ENCODE peak calls at places on chromosome 7, in ten cellular contexts. One of them, this sample, is unnamed.

GRCh38 chr7:103101543-103101942 is 26.6 kb downstream of the ARMC10 start:
- DNase-seq in fibroblast of the aortic adventitia: no peak
- DNase-seq in RWPE1: no peak
- DNase-seq in tibial artery: no peak
- DNase-seq in neural progenitor cell: no peak
- DNase-seq in mucosa of descending colon: no peak
- DNase-seq in fibroblast of pulmonary artery: no peak
- DNase-seq in AG04450: no peak
- DNase-seq in GM10248: no peak
- DNase-seq in coronary artery: no peak
- DNase-seq in this sample: no peak

GRCh38 chr7:19920705-19921104 is 147.3 kb upstream of the TMEM196 start:
- DNase-seq in RWPE1: no peak
- DNase-seq in fibroblast of the aortic adventitia: no peak
- DNase-seq in fibroblast of pulmonary artery: no peak
- DNase-seq in tibial artery: no peak
- DNase-seq in coronary artery: no peak
- DNase-seq in AG04450: no peak
- DNase-seq in mucosa of descending colon: no peak
- DNase-seq in neural progenitor cell: no peak
- DNase-seq in GM10248: no peak
- DNase-seq in this sample: no peak

GRCh38 chr7:135088566-135088965 is 59.3 kb upstream of the TMEM140 start:
- DNase-seq in coronary artery: no peak
- DNase-seq in neural progenitor cell: no peak
- DNase-seq in GM10248: no peak
- DNase-seq in fibroblast of the aortic adventitia: no peak
- DNase-seq in mucosa of descending colon: no peak
- DNase-seq in tibial artery: no peak
- DNase-seq in fibroblast of pulmonary artery: no peak
- DNase-seq in RWPE1: no peak
- DNase-seq in AG04450: no peak
- DNase-seq in this sample: no peak

GRCh38 chr7:77770316-77770715 is 27.9 kb downstream of the TMEM60 start:
- DNase-seq in AG04450: no peak
- DNase-seq in neural progenitor cell: no peak
- DNase-seq in fibroblast of the aortic adventitia: no peak
- DNase-seq in tibial artery: no peak
- DNase-seq in RWPE1: no peak
- DNase-seq in coronary artery: no peak
- DNase-seq in mucosa of descending colon: no peak
- DNase-seq in fibroblast of pulmonary artery: no peak
- DNase-seq in GM10248: no peak
- DNase-seq in this sample: no peak

GRCh38 chr7:76220185-76221057 is 18.7 kb downstream of the SRRM3 start:
- DNase-seq in tibial artery: no peak
- DNase-seq in mucosa of descending colon: no peak
- DNase-seq in GM10248: no peak
- DNase-seq in neural progenitor cell: peak
- DNase-seq in fibroblast of pulmonary artery: peak
- DNase-seq in RWPE1: no peak
- DNase-seq in fibroblast of the aortic adventitia: peak
- DNase-seq in AG04450: no peak
- DNase-seq in coronary artery: no peak
- DNase-seq in this sample: peak

GRCh38 chr7:157411580-157411979 is 74.8 kb downstream of the DNAJB6 start:
- DNase-seq in RWPE1: peak
- DNase-seq in GM10248: no peak
- DNase-seq in mucosa of descending colon: peak
- DNase-seq in AG04450: no peak
- DNase-seq in coronary artery: no peak
- DNase-seq in fibroblast of the aortic adventitia: no peak
- DNase-seq in fibroblast of pulmonary artery: no peak
- DNase-seq in neural progenitor cell: no peak
- DNase-seq in tibial artery: no peak
- DNase-seq in this sample: no peak

GRCh38 chr7:28225581-28225980 is 45.0 kb upstream of the JAZF1 start:
- DNase-seq in GM10248: no peak
- DNase-seq in fibroblast of pulmonary artery: no peak
- DNase-seq in RWPE1: no peak
- DNase-seq in coronary artery: no peak
- DNase-seq in tibial artery: no peak
- DNase-seq in AG04450: no peak
- DNase-seq in neural progenitor cell: no peak
- DNase-seq in mucosa of descending colon: no peak
- DNase-seq in fibroblast of the aortic adventitia: no peak
- DNase-seq in this sample: no peak

GRCh38 chr7:74542558-74543117 is 88.9 kb downstream of the GTF2IRD1 start:
- DNase-seq in tibial artery: no peak
- DNase-seq in AG04450: no peak
- DNase-seq in GM10248: no peak
- DNase-seq in fibroblast of the aortic adventitia: no peak
- DNase-seq in coronary artery: no peak
- DNase-seq in RWPE1: peak
- DNase-seq in mucosa of descending colon: peak
- DNase-seq in fibroblast of pulmonary artery: peak
- DNase-seq in neural progenitor cell: no peak
- DNase-seq in this sample: no peak

GRCh38 chr7:1895664-1896515 is 225.8 kb downstream of the ELFN1 start:
- DNase-seq in mucosa of descending colon: no peak
- DNase-seq in tibial artery: no peak
- DNase-seq in fibroblast of pulmonary artery: no peak
- DNase-seq in neural progenitor cell: no peak
- DNase-seq in GM10248: no peak
- DNase-seq in coronary artery: no peak
- DNase-seq in fibroblast of the aortic adventitia: no peak
- DNase-seq in RWPE1: no peak
- DNase-seq in AG04450: no peak
- DNase-seq in this sample: no peak

GRCh38 chr7:1669486-1669951 is 558 bp upstream of the ELFN1 start:
- DNase-seq in neural progenitor cell: no peak
- DNase-seq in AG04450: no peak
- DNase-seq in GM10248: peak
- DNase-seq in mucosa of descending colon: peak
- DNase-seq in tibial artery: peak
- DNase-seq in fibroblast of pulmonary artery: no peak
- DNase-seq in fibroblast of the aortic adventitia: no peak
- DNase-seq in RWPE1: no peak
- DNase-seq in coronary artery: peak
- DNase-seq in this sample: no peak

GRCh38 chr7:106009511-106010226 is 46.6 kb downstream of the CDHR3 start:
- DNase-seq in fibroblast of the aortic adventitia: peak
- DNase-seq in neural progenitor cell: peak
- DNase-seq in fibroblast of pulmonary artery: peak
- DNase-seq in GM10248: peak
- DNase-seq in coronary artery: peak
- DNase-seq in RWPE1: peak
- DNase-seq in mucosa of descending colon: peak
- DNase-seq in AG04450: peak
- DNase-seq in tibial artery: peak
- DNase-seq in this sample: peak

DNA sequence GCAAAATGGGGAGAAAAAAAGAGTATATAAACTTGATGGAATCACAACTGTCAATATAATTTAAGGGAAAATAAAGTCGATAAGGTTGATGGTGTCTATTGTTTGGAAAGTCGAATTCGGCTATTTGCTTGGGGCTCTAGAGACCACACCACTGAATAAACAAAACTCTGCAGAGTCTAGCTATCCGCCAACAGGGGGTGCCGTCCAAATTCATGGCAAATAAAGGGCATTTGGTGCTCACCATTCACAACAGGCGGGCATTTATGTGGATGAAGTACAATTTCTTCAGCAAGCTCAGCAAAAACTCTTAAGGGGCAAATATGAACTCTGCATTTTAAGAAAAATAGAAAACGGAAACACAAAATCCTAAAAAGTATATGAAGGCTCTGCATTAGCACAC is 23.3 kb downstream of the CD36 start:
- DNase-seq in GM10248: no peak
- DNase-seq in AG04450: no peak
- DNase-seq in RWPE1: no peak
- DNase-seq in coronary artery: no peak
- DNase-seq in fibroblast of pulmonary artery: peak
- DNase-seq in neural progenitor cell: peak
- DNase-seq in mucosa of descending colon: no peak
- DNase-seq in tibial artery: no peak
- DNase-seq in fibroblast of the aortic adventitia: no peak
- DNase-seq in this sample: no peak
- TF ChIP-seq CTCF in GM10248: no peak
- TF ChIP-seq CTCF in AG04450: peak
- TF ChIP-seq CTCF in RWPE1: no peak
- TF ChIP-seq CTCF in coronary artery: no peak
- TF ChIP-seq CTCF in fibroblast of pulmonary artery: peak
- TF ChIP-seq CTCF in neural progenitor cell: peak
- TF ChIP-seq CTCF in mucosa of descending colon: no peak
- TF ChIP-seq CTCF in tibial artery: no peak
- TF ChIP-seq CTCF in fibroblast of the aortic adventitia: peak
- TF ChIP-seq CTCF in this sample: peak

GRCh38 chr7:70579397-70580097 is 552.4 kb upstream of the GALNT17 start:
- DNase-seq in GM10248: no peak
- DNase-seq in fibroblast of pulmonary artery: no peak
- DNase-seq in RWPE1: no peak
- DNase-seq in fibroblast of the aortic adventitia: no peak
- DNase-seq in mucosa of descending colon: no peak
- DNase-seq in tibial artery: no peak
- DNase-seq in AG04450: no peak
- DNase-seq in neural progenitor cell: no peak
- DNase-seq in coronary artery: no peak
- DNase-seq in this sample: no peak

GRCh38 chr7:70574970-70575799 is 556.8 kb upstream of the GALNT17 start:
- DNase-seq in fibroblast of pulmonary artery: no peak
- DNase-seq in GM10248: no peak
- DNase-seq in RWPE1: peak
- DNase-seq in mucosa of descending colon: no peak
- DNase-seq in neural progenitor cell: peak
- DNase-seq in tibial artery: no peak
- DNase-seq in AG04450: no peak
- DNase-seq in fibroblast of the aortic adventitia: no peak
- DNase-seq in coronary artery: no peak
- DNase-seq in this sample: no peak

GRCh38 chr7:70580161-70580560 is 551.8 kb upstream of the GALNT17 start:
- DNase-seq in fibroblast of pulmonary artery: no peak
- DNase-seq in tibial artery: no peak
- DNase-seq in AG04450: no peak
- DNase-seq in GM10248: no peak
- DNase-seq in coronary artery: no peak
- DNase-seq in RWPE1: no peak
- DNase-seq in fibroblast of the aortic adventitia: no peak
- DNase-seq in mucosa of descending colon: no peak
- DNase-seq in neural progenitor cell: no peak
- DNase-seq in this sample: no peak

GRCh38 chr7:70574314-70574713 is 557.6 kb upstream of the GALNT17 start:
- DNase-seq in coronary artery: no peak
- DNase-seq in fibroblast of the aortic adventitia: no peak
- DNase-seq in RWPE1: no peak
- DNase-seq in neural progenitor cell: no peak
- DNase-seq in mucosa of descending colon: no peak
- DNase-seq in fibroblast of pulmonary artery: no peak
- DNase-seq in AG04450: no peak
- DNase-seq in tibial artery: no peak
- DNase-seq in GM10248: no peak
- DNase-seq in this sample: no peak

DNA sequence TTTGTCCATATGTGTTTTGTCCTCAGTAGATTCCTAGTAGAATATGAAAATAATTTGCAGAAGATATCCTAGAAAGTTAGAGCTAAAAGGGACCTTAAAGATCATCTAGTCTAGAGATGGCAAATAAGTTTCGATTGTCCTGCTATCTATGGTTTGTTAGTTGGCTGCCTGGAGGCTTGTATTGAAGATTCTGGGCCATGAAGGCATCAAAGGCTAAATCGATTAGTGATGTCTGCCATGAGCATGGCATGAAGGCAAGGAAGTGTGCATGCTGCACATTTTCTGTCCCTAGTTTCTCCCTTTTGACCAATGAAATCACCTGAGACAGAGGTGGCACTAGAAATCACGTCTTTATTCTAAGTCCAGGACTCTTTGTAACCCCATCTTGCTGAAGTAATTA is 553.8 kb upstream of the GALNT17 start:
- DNase-seq in coronary artery: no peak
- DNase-seq in fibroblast of the aortic adventitia: no peak
- DNase-seq in RWPE1: no peak
- DNase-seq in GM10248: no peak
- DNase-seq in mucosa of descending colon: no peak
- DNase-seq in tibial artery: no peak
- DNase-seq in AG04450: no peak
- DNase-seq in neural progenitor cell: no peak
- DNase-seq in fibroblast of pulmonary artery: no peak
- DNase-seq in this sample: no peak
- TF ChIP-seq CTCF in coronary artery: no peak
- TF ChIP-seq CTCF in fibroblast of the aortic adventitia: no peak
- TF ChIP-seq CTCF in RWPE1: no peak
- TF ChIP-seq CTCF in GM10248: no peak
- TF ChIP-seq CTCF in mucosa of descending colon: no peak
- TF ChIP-seq CTCF in tibial artery: no peak
- TF ChIP-seq CTCF in AG04450: no peak
- TF ChIP-seq CTCF in neural progenitor cell: no peak
- TF ChIP-seq CTCF in fibroblast of pulmonary artery: no peak
- TF ChIP-seq CTCF in this sample: no peak

GRCh38 chr7:65750511-65751344 is 122.1 kb upstream of the VKORC1L1 start:
- DNase-seq in tibial artery: peak
- DNase-seq in fibroblast of the aortic adventitia: peak
- DNase-seq in neural progenitor cell: peak
- DNase-seq in coronary artery: peak
- DNase-seq in GM10248: peak
- DNase-seq in RWPE1: peak
- DNase-seq in mucosa of descending colon: peak
- DNase-seq in fibroblast of pulmonary artery: peak
- DNase-seq in AG04450: peak
- DNase-seq in this sample: peak
- TF ChIP-seq CTCF in tibial artery: peak
- TF ChIP-seq CTCF in fibroblast of the aortic adventitia: no peak
- TF ChIP-seq CTCF in neural progenitor cell: peak
- TF ChIP-seq CTCF in coronary artery: no peak
- TF ChIP-seq CTCF in GM10248: no peak
- TF ChIP-seq CTCF in RWPE1: no peak
- TF ChIP-seq CTCF in mucosa of descending colon: no peak
- TF ChIP-seq CTCF in fibroblast of pulmonary artery: no peak
- TF ChIP-seq CTCF in AG04450: no peak
- TF ChIP-seq CTCF in this sample: peak

DNA sequence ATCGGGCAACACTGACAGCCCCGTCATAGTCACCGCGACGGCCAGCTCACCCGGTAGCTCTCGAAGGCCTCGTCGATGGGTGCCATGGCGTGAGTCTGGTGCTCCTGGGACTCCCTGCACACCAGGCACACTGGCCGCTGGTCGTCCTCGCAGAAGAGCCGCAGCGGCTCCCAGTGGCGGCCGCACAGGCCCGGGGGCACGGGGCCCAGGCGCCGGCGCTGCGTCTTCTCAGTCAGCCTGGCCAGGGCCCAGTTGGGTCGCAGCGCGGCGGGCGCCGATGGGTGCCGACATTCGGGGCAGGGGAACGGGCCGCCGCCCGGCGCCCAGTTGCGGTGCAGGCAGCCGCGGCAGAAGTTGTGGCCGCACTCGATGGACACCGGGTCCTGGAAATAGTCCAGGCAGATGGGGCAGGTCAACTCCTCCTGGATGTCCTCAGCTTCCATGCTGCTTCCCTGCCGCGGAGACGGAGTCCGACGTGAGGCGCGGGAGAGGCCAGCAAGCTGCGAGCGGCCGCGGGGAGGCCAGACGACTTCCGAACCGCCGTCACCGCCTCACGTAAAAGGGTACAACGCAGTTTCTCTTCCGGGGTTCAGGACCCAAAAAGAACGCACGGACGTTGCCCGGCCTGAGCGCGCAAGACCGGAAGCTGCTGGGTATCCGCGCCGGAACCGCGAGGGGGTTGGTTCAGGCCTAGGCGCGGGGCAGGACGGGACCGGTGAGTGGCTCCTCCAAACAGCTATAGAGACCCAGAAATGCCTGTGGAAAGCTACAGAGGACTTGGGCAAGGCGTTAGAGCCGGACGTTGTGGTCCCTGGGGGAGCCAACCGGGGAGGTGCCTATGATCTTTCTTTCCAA is at the start of gene TRIM4:
- DNase-seq in fibroblast of the aortic adventitia: peak
- DNase-seq in GM10248: peak
- DNase-seq in RWPE1: peak
- DNase-seq in fibroblast of pulmonary artery: peak
- DNase-seq in coronary artery: peak
- DNase-seq in AG04450: peak
- DNase-seq in mucosa of descending colon: peak
- DNase-seq in neural progenitor cell: no peak
- DNase-seq in tibial artery: peak
- DNase-seq in this sample: peak
- TF ChIP-seq CTCF in fibroblast of the aortic adventitia: peak
- TF ChIP-seq CTCF in GM10248: peak
- TF ChIP-seq CTCF in RWPE1: peak
- TF ChIP-seq CTCF in fibroblast of pulmonary artery: peak
- TF ChIP-seq CTCF in coronary artery: no peak
- TF ChIP-seq CTCF in AG04450: no peak
- TF ChIP-seq CTCF in mucosa of descending colon: no peak
- TF ChIP-seq CTCF in neural progenitor cell: no peak
- TF ChIP-seq CTCF in tibial artery: peak
- TF ChIP-seq CTCF in this sample: peak